ENCODE peak calls at places on chromosomes 13 and 19, in eight cellular contexts. One of them, this sample, is unnamed.
A peak's percentile ranks its signal among the peaks of the same experiment; 100 is the strongest.

GRCh38 chr19:44549507-44549906 is 20.0 kb upstream of the CEACAM20 start:
- DNase-seq in T-cell: no peak
- DNase-seq in activated naive CD8-positive, alpha-beta T cell treated with anti-CD3 and anti-CD28 coated beads, Interleukin-2, amount 50 U/mL, for 24 hours: no peak
- DNase-seq in stimulated activated CD8-positive, alpha-beta memory T cell treated with anti-CD3 and anti-CD28 coated beads, Interleukin-4, amount 100 ng/mL, for 48 hours: no peak
- DNase-seq in activated naive CD4-positive, alpha-beta T cell treated with anti-CD3 and anti-CD28 coated beads, Interleukin-2, amount 10 ng/mL, durations not matched to agents 7 days and 5 days: no peak
- DNase-seq in H54: no peak
- DNase-seq in tibial nerve: no peak
- DNase-seq in right lobe of liver: no peak
- DNase-seq in this sample: no peak

GRCh38 chr13:74891610-74892009 is 590.4 kb downstream of the TBC1D4 start:
- DNase-seq in T-cell: no peak
- DNase-seq in activated naive CD8-positive, alpha-beta T cell treated with anti-CD3 and anti-CD28 coated beads, Interleukin-2, amount 50 U/mL, for 24 hours: no peak
- DNase-seq in stimulated activated CD8-positive, alpha-beta memory T cell treated with anti-CD3 and anti-CD28 coated beads, Interleukin-4, amount 100 ng/mL, for 48 hours: no peak
- DNase-seq in activated naive CD4-positive, alpha-beta T cell treated with anti-CD3 and anti-CD28 coated beads, Interleukin-2, amount 10 ng/mL, durations not matched to agents 7 days and 5 days: no peak
- DNase-seq in H54: no peak
- DNase-seq in tibial nerve: no peak
- DNase-seq in right lobe of liver: no peak
- DNase-seq in this sample: no peak

GRCh38 chr19:45767410-45767880 is 1.6 kb downstream of the SIX5 start:
- DNase-seq in T-cell: no peak
- DNase-seq in activated naive CD8-positive, alpha-beta T cell treated with anti-CD3 and anti-CD28 coated beads, Interleukin-2, amount 50 U/mL, for 24 hours: no peak
- DNase-seq in stimulated activated CD8-positive, alpha-beta memory T cell treated with anti-CD3 and anti-CD28 coated beads, Interleukin-4, amount 100 ng/mL, for 48 hours: no peak
- DNase-seq in activated naive CD4-positive, alpha-beta T cell treated with anti-CD3 and anti-CD28 coated beads, Interleukin-2, amount 10 ng/mL, durations not matched to agents 7 days and 5 days: no peak
- DNase-seq in H54: peak; percentile 73
- DNase-seq in tibial nerve: peak; percentile 81
- DNase-seq in right lobe of liver: peak; percentile 75
- DNase-seq in this sample: no peak

GRCh38 chr13:50593228-50593627 is 250.3 kb downstream of the DLEU7 start:
- DNase-seq in T-cell: no peak
- DNase-seq in activated naive CD8-positive, alpha-beta T cell treated with anti-CD3 and anti-CD28 coated beads, Interleukin-2, amount 50 U/mL, for 24 hours: no peak
- DNase-seq in stimulated activated CD8-positive, alpha-beta memory T cell treated with anti-CD3 and anti-CD28 coated beads, Interleukin-4, amount 100 ng/mL, for 48 hours: no peak
- DNase-seq in activated naive CD4-positive, alpha-beta T cell treated with anti-CD3 and anti-CD28 coated beads, Interleukin-2, amount 10 ng/mL, durations not matched to agents 7 days and 5 days: no peak
- DNase-seq in H54: no peak
- DNase-seq in tibial nerve: no peak
- DNase-seq in right lobe of liver: no peak
- DNase-seq in this sample: no peak

GRCh38 chr19:2269244-2270156 is 12.5 kb downstream of the PEAK3 start:
- DNase-seq in T-cell: peak; percentile 99
- DNase-seq in activated naive CD8-positive, alpha-beta T cell treated with anti-CD3 and anti-CD28 coated beads, Interleukin-2, amount 50 U/mL, for 24 hours: peak; percentile 99
- DNase-seq in stimulated activated CD8-positive, alpha-beta memory T cell treated with anti-CD3 and anti-CD28 coated beads, Interleukin-4, amount 100 ng/mL, for 48 hours: peak; percentile 99
- DNase-seq in activated naive CD4-positive, alpha-beta T cell treated with anti-CD3 and anti-CD28 coated beads, Interleukin-2, amount 10 ng/mL, durations not matched to agents 7 days and 5 days: peak; percentile 99
- DNase-seq in H54: peak; percentile 100
- DNase-seq in tibial nerve: peak; percentile 97
- DNase-seq in right lobe of liver: peak; percentile 98
- DNase-seq in this sample: peak; percentile 97

GRCh38 chr19:42232435-42232834 is 10.0 kb downstream of the GSK3A start:
- DNase-seq in T-cell: no peak
- DNase-seq in activated naive CD8-positive, alpha-beta T cell treated with anti-CD3 and anti-CD28 coated beads, Interleukin-2, amount 50 U/mL, for 24 hours: no peak
- DNase-seq in stimulated activated CD8-positive, alpha-beta memory T cell treated with anti-CD3 and anti-CD28 coated beads, Interleukin-4, amount 100 ng/mL, for 48 hours: no peak
- DNase-seq in activated naive CD4-positive, alpha-beta T cell treated with anti-CD3 and anti-CD28 coated beads, Interleukin-2, amount 10 ng/mL, durations not matched to agents 7 days and 5 days: no peak
- DNase-seq in H54: no peak
- DNase-seq in tibial nerve: no peak
- DNase-seq in right lobe of liver: no peak
- DNase-seq in this sample: no peak

GRCh38 chr19:18519962-18520847 is 1.7 kb downstream of the ELL start:
- DNase-seq in T-cell: peak; percentile 58
- DNase-seq in activated naive CD8-positive, alpha-beta T cell treated with anti-CD3 and anti-CD28 coated beads, Interleukin-2, amount 50 U/mL, for 24 hours: peak; percentile 60
- DNase-seq in stimulated activated CD8-positive, alpha-beta memory T cell treated with anti-CD3 and anti-CD28 coated beads, Interleukin-4, amount 100 ng/mL, for 48 hours: peak; percentile 70
- DNase-seq in activated naive CD4-positive, alpha-beta T cell treated with anti-CD3 and anti-CD28 coated beads, Interleukin-2, amount 10 ng/mL, durations not matched to agents 7 days and 5 days: peak; percentile 80
- DNase-seq in H54: peak; percentile 63
- DNase-seq in tibial nerve: no peak
- DNase-seq in right lobe of liver: peak; percentile 80
- DNase-seq in this sample: peak; percentile 78

GRCh38 chr19:44800461-44800860 is 8.4 kb upstream of the BCAM start:
- DNase-seq in T-cell: peak; percentile 77
- DNase-seq in activated naive CD8-positive, alpha-beta T cell treated with anti-CD3 and anti-CD28 coated beads, Interleukin-2, amount 50 U/mL, for 24 hours: peak; percentile 91
- DNase-seq in stimulated activated CD8-positive, alpha-beta memory T cell treated with anti-CD3 and anti-CD28 coated beads, Interleukin-4, amount 100 ng/mL, for 48 hours: peak; percentile 95
- DNase-seq in activated naive CD4-positive, alpha-beta T cell treated with anti-CD3 and anti-CD28 coated beads, Interleukin-2, amount 10 ng/mL, durations not matched to agents 7 days and 5 days: peak; percentile 93
- DNase-seq in H54: peak; percentile 82
- DNase-seq in tibial nerve: peak; percentile 75
- DNase-seq in right lobe of liver: peak; percentile 85
- DNase-seq in this sample: peak; percentile 87

GRCh38 chr13:110012102-110012739 is 225.8 kb upstream of the IRS2 start:
- DNase-seq in T-cell: no peak
- DNase-seq in activated naive CD8-positive, alpha-beta T cell treated with anti-CD3 and anti-CD28 coated beads, Interleukin-2, amount 50 U/mL, for 24 hours: no peak
- DNase-seq in stimulated activated CD8-positive, alpha-beta memory T cell treated with anti-CD3 and anti-CD28 coated beads, Interleukin-4, amount 100 ng/mL, for 48 hours: no peak
- DNase-seq in activated naive CD4-positive, alpha-beta T cell treated with anti-CD3 and anti-CD28 coated beads, Interleukin-2, amount 10 ng/mL, durations not matched to agents 7 days and 5 days: no peak
- DNase-seq in H54: peak; percentile 50
- DNase-seq in tibial nerve: no peak
- DNase-seq in right lobe of liver: no peak
- DNase-seq in this sample: no peak

GRCh38 chr19:50518091-50519005 is 4.6 kb upstream of the ASPDH start:
- DNase-seq in T-cell: no peak
- DNase-seq in activated naive CD8-positive, alpha-beta T cell treated with anti-CD3 and anti-CD28 coated beads, Interleukin-2, amount 50 U/mL, for 24 hours: no peak
- DNase-seq in stimulated activated CD8-positive, alpha-beta memory T cell treated with anti-CD3 and anti-CD28 coated beads, Interleukin-4, amount 100 ng/mL, for 48 hours: peak; percentile 48
- DNase-seq in activated naive CD4-positive, alpha-beta T cell treated with anti-CD3 and anti-CD28 coated beads, Interleukin-2, amount 10 ng/mL, durations not matched to agents 7 days and 5 days: no peak
- DNase-seq in H54: no peak
- DNase-seq in tibial nerve: no peak
- DNase-seq in right lobe of liver: no peak
- DNase-seq in this sample: no peak

GRCh38 chr13:101917833-101918755 is 465.6 kb downstream of the ITGBL1 start:
- DNase-seq in T-cell: no peak
- DNase-seq in activated naive CD8-positive, alpha-beta T cell treated with anti-CD3 and anti-CD28 coated beads, Interleukin-2, amount 50 U/mL, for 24 hours: no peak
- DNase-seq in stimulated activated CD8-positive, alpha-beta memory T cell treated with anti-CD3 and anti-CD28 coated beads, Interleukin-4, amount 100 ng/mL, for 48 hours: no peak
- DNase-seq in activated naive CD4-positive, alpha-beta T cell treated with anti-CD3 and anti-CD28 coated beads, Interleukin-2, amount 10 ng/mL, durations not matched to agents 7 days and 5 days: no peak
- DNase-seq in H54: peak; percentile 42
- DNase-seq in tibial nerve: no peak
- DNase-seq in right lobe of liver: no peak
- DNase-seq in this sample: no peak

GRCh38 chr19:17869114-17869608 is 2.6 kb upstream of the SLC5A5 start:
- DNase-seq in T-cell: no peak
- DNase-seq in activated naive CD8-positive, alpha-beta T cell treated with anti-CD3 and anti-CD28 coated beads, Interleukin-2, amount 50 U/mL, for 24 hours: no peak
- DNase-seq in stimulated activated CD8-positive, alpha-beta memory T cell treated with anti-CD3 and anti-CD28 coated beads, Interleukin-4, amount 100 ng/mL, for 48 hours: no peak
- DNase-seq in activated naive CD4-positive, alpha-beta T cell treated with anti-CD3 and anti-CD28 coated beads, Interleukin-2, amount 10 ng/mL, durations not matched to agents 7 days and 5 days: no peak
- DNase-seq in H54: no peak
- DNase-seq in tibial nerve: no peak
- DNase-seq in right lobe of liver: no peak
- DNase-seq in this sample: no peak

GRCh38 chr13:26112843-26113242 is 61.0 kb upstream of the SHISA2 start:
- DNase-seq in T-cell: no peak
- DNase-seq in activated naive CD8-positive, alpha-beta T cell treated with anti-CD3 and anti-CD28 coated beads, Interleukin-2, amount 50 U/mL, for 24 hours: no peak
- DNase-seq in stimulated activated CD8-positive, alpha-beta memory T cell treated with anti-CD3 and anti-CD28 coated beads, Interleukin-4, amount 100 ng/mL, for 48 hours: no peak
- DNase-seq in activated naive CD4-positive, alpha-beta T cell treated with anti-CD3 and anti-CD28 coated beads, Interleukin-2, amount 10 ng/mL, durations not matched to agents 7 days and 5 days: no peak
- DNase-seq in H54: no peak
- DNase-seq in tibial nerve: no peak
- DNase-seq in right lobe of liver: no peak
- DNase-seq in this sample: no peak

GRCh38 chr19:58474291-58474996 is 1.7 kb upstream of the ZNF446 start:
- DNase-seq in T-cell: no peak
- DNase-seq in activated naive CD8-positive, alpha-beta T cell treated with anti-CD3 and anti-CD28 coated beads, Interleukin-2, amount 50 U/mL, for 24 hours: no peak
- DNase-seq in stimulated activated CD8-positive, alpha-beta memory T cell treated with anti-CD3 and anti-CD28 coated beads, Interleukin-4, amount 100 ng/mL, for 48 hours: no peak
- DNase-seq in activated naive CD4-positive, alpha-beta T cell treated with anti-CD3 and anti-CD28 coated beads, Interleukin-2, amount 10 ng/mL, durations not matched to agents 7 days and 5 days: no peak
- DNase-seq in H54: peak; percentile 52
- DNase-seq in tibial nerve: no peak
- DNase-seq in right lobe of liver: no peak
- DNase-seq in this sample: no peak

GRCh38 chr19:16326401-16327130 is 1.9 kb downstream of the KLF2 start:
- DNase-seq in T-cell: peak; percentile 61
- DNase-seq in activated naive CD8-positive, alpha-beta T cell treated with anti-CD3 and anti-CD28 coated beads, Interleukin-2, amount 50 U/mL, for 24 hours: peak; percentile 28
- DNase-seq in stimulated activated CD8-positive, alpha-beta memory T cell treated with anti-CD3 and anti-CD28 coated beads, Interleukin-4, amount 100 ng/mL, for 48 hours: peak; percentile 54
- DNase-seq in activated naive CD4-positive, alpha-beta T cell treated with anti-CD3 and anti-CD28 coated beads, Interleukin-2, amount 10 ng/mL, durations not matched to agents 7 days and 5 days: peak; percentile 82
- DNase-seq in H54: no peak
- DNase-seq in tibial nerve: no peak
- DNase-seq in right lobe of liver: peak; percentile 40
- DNase-seq in this sample: peak; percentile 90

GRCh38 chr19:28010656-28011055 is 1202.3 kb downstream of the UQCRFS1 start:
- DNase-seq in T-cell: no peak
- DNase-seq in activated naive CD8-positive, alpha-beta T cell treated with anti-CD3 and anti-CD28 coated beads, Interleukin-2, amount 50 U/mL, for 24 hours: no peak
- DNase-seq in stimulated activated CD8-positive, alpha-beta memory T cell treated with anti-CD3 and anti-CD28 coated beads, Interleukin-4, amount 100 ng/mL, for 48 hours: no peak
- DNase-seq in activated naive CD4-positive, alpha-beta T cell treated with anti-CD3 and anti-CD28 coated beads, Interleukin-2, amount 10 ng/mL, durations not matched to agents 7 days and 5 days: no peak
- DNase-seq in H54: no peak
- DNase-seq in tibial nerve: no peak
- DNase-seq in right lobe of liver: no peak
- DNase-seq in this sample: no peak

GRCh38 chr19:33715462-33715861 is 81.2 kb upstream of the KCTD15 start:
- DNase-seq in T-cell: no peak
- DNase-seq in activated naive CD8-positive, alpha-beta T cell treated with anti-CD3 and anti-CD28 coated beads, Interleukin-2, amount 50 U/mL, for 24 hours: no peak
- DNase-seq in stimulated activated CD8-positive, alpha-beta memory T cell treated with anti-CD3 and anti-CD28 coated beads, Interleukin-4, amount 100 ng/mL, for 48 hours: no peak
- DNase-seq in activated naive CD4-positive, alpha-beta T cell treated with anti-CD3 and anti-CD28 coated beads, Interleukin-2, amount 10 ng/mL, durations not matched to agents 7 days and 5 days: no peak
- DNase-seq in H54: no peak
- DNase-seq in tibial nerve: no peak
- DNase-seq in right lobe of liver: no peak
- DNase-seq in this sample: no peak

GRCh38 chr13:27619711-27620376 is 485 bp downstream of the LNX2 start:
- DNase-seq in T-cell: peak; percentile 24
- DNase-seq in activated naive CD8-positive, alpha-beta T cell treated with anti-CD3 and anti-CD28 coated beads, Interleukin-2, amount 50 U/mL, for 24 hours: peak; percentile 35
- DNase-seq in stimulated activated CD8-positive, alpha-beta memory T cell treated with anti-CD3 and anti-CD28 coated beads, Interleukin-4, amount 100 ng/mL, for 48 hours: peak; percentile 55
- DNase-seq in activated naive CD4-positive, alpha-beta T cell treated with anti-CD3 and anti-CD28 coated beads, Interleukin-2, amount 10 ng/mL, durations not matched to agents 7 days and 5 days: peak; percentile 65
- DNase-seq in H54: no peak
- DNase-seq in tibial nerve: peak; percentile 15
- DNase-seq in right lobe of liver: no peak
- DNase-seq in this sample: peak; percentile 58

GRCh38 chr13:98182589-98182988 is 5.5 kb upstream of the RNF113B start:
- DNase-seq in T-cell: no peak
- DNase-seq in activated naive CD8-positive, alpha-beta T cell treated with anti-CD3 and anti-CD28 coated beads, Interleukin-2, amount 50 U/mL, for 24 hours: no peak
- DNase-seq in stimulated activated CD8-positive, alpha-beta memory T cell treated with anti-CD3 and anti-CD28 coated beads, Interleukin-4, amount 100 ng/mL, for 48 hours: no peak
- DNase-seq in activated naive CD4-positive, alpha-beta T cell treated with anti-CD3 and anti-CD28 coated beads, Interleukin-2, amount 10 ng/mL, durations not matched to agents 7 days and 5 days: no peak
- DNase-seq in H54: no peak
- DNase-seq in tibial nerve: no peak
- DNase-seq in right lobe of liver: no peak
- DNase-seq in this sample: no peak

GRCh38 chr19:49515767-49516166 is 3.3 kb downstream of the FCGRT start:
- DNase-seq in T-cell: no peak
- DNase-seq in activated naive CD8-positive, alpha-beta T cell treated with anti-CD3 and anti-CD28 coated beads, Interleukin-2, amount 50 U/mL, for 24 hours: no peak
- DNase-seq in stimulated activated CD8-positive, alpha-beta memory T cell treated with anti-CD3 and anti-CD28 coated beads, Interleukin-4, amount 100 ng/mL, for 48 hours: no peak
- DNase-seq in activated naive CD4-positive, alpha-beta T cell treated with anti-CD3 and anti-CD28 coated beads, Interleukin-2, amount 10 ng/mL, durations not matched to agents 7 days and 5 days: no peak
- DNase-seq in H54: no peak
- DNase-seq in tibial nerve: no peak
- DNase-seq in right lobe of liver: peak; percentile 55
- DNase-seq in this sample: peak; percentile 42

GRCh38 chr13:93118081-93118615 is 108.5 kb upstream of the GPC6 start:
- DNase-seq in T-cell: no peak
- DNase-seq in activated naive CD8-positive, alpha-beta T cell treated with anti-CD3 and anti-CD28 coated beads, Interleukin-2, amount 50 U/mL, for 24 hours: no peak
- DNase-seq in stimulated activated CD8-positive, alpha-beta memory T cell treated with anti-CD3 and anti-CD28 coated beads, Interleukin-4, amount 100 ng/mL, for 48 hours: no peak
- DNase-seq in activated naive CD4-positive, alpha-beta T cell treated with anti-CD3 and anti-CD28 coated beads, Interleukin-2, amount 10 ng/mL, durations not matched to agents 7 days and 5 days: no peak
- DNase-seq in H54: no peak
- DNase-seq in tibial nerve: no peak
- DNase-seq in right lobe of liver: no peak
- DNase-seq in this sample: no peak

GRCh38 chr19:38900816-38901215 is 1.0 kb downstream of the NFKBIB start:
- DNase-seq in T-cell: no peak
- DNase-seq in activated naive CD8-positive, alpha-beta T cell treated with anti-CD3 and anti-CD28 coated beads, Interleukin-2, amount 50 U/mL, for 24 hours: no peak
- DNase-seq in stimulated activated CD8-positive, alpha-beta memory T cell treated with anti-CD3 and anti-CD28 coated beads, Interleukin-4, amount 100 ng/mL, for 48 hours: no peak
- DNase-seq in activated naive CD4-positive, alpha-beta T cell treated with anti-CD3 and anti-CD28 coated beads, Interleukin-2, amount 10 ng/mL, durations not matched to agents 7 days and 5 days: no peak
- DNase-seq in H54: no peak
- DNase-seq in tibial nerve: no peak
- DNase-seq in right lobe of liver: no peak
- DNase-seq in this sample: no peak

GRCh38 chr13:31950121-31950810 is 81.3 kb upstream of the FRY start:
- DNase-seq in T-cell: no peak
- DNase-seq in activated naive CD8-positive, alpha-beta T cell treated with anti-CD3 and anti-CD28 coated beads, Interleukin-2, amount 50 U/mL, for 24 hours: no peak
- DNase-seq in stimulated activated CD8-positive, alpha-beta memory T cell treated with anti-CD3 and anti-CD28 coated beads, Interleukin-4, amount 100 ng/mL, for 48 hours: no peak
- DNase-seq in activated naive CD4-positive, alpha-beta T cell treated with anti-CD3 and anti-CD28 coated beads, Interleukin-2, amount 10 ng/mL, durations not matched to agents 7 days and 5 days: no peak
- DNase-seq in H54: no peak
- DNase-seq in tibial nerve: no peak
- DNase-seq in right lobe of liver: no peak
- DNase-seq in this sample: no peak

GRCh38 chr13:112457485-112457884 is 81.3 kb downstream of the SPACA7 start:
- DNase-seq in T-cell: no peak
- DNase-seq in activated naive CD8-positive, alpha-beta T cell treated with anti-CD3 and anti-CD28 coated beads, Interleukin-2, amount 50 U/mL, for 24 hours: no peak
- DNase-seq in stimulated activated CD8-positive, alpha-beta memory T cell treated with anti-CD3 and anti-CD28 coated beads, Interleukin-4, amount 100 ng/mL, for 48 hours: no peak
- DNase-seq in activated naive CD4-positive, alpha-beta T cell treated with anti-CD3 and anti-CD28 coated beads, Interleukin-2, amount 10 ng/mL, durations not matched to agents 7 days and 5 days: no peak
- DNase-seq in H54: no peak
- DNase-seq in tibial nerve: no peak
- DNase-seq in right lobe of liver: peak; percentile 9
- DNase-seq in this sample: peak; percentile 25

GRCh38 chr13:20923272-20923671 is 20.7 kb upstream of the XPO4 start:
- DNase-seq in T-cell: no peak
- DNase-seq in activated naive CD8-positive, alpha-beta T cell treated with anti-CD3 and anti-CD28 coated beads, Interleukin-2, amount 50 U/mL, for 24 hours: no peak
- DNase-seq in stimulated activated CD8-positive, alpha-beta memory T cell treated with anti-CD3 and anti-CD28 coated beads, Interleukin-4, amount 100 ng/mL, for 48 hours: no peak
- DNase-seq in activated naive CD4-positive, alpha-beta T cell treated with anti-CD3 and anti-CD28 coated beads, Interleukin-2, amount 10 ng/mL, durations not matched to agents 7 days and 5 days: no peak
- DNase-seq in H54: no peak
- DNase-seq in tibial nerve: no peak
- DNase-seq in right lobe of liver: no peak
- DNase-seq in this sample: no peak

GRCh38 chr19:16397791-16398529 is 73.3 kb downstream of the KLF2 start:
- DNase-seq in T-cell: no peak
- DNase-seq in activated naive CD8-positive, alpha-beta T cell treated with anti-CD3 and anti-CD28 coated beads, Interleukin-2, amount 50 U/mL, for 24 hours: no peak
- DNase-seq in stimulated activated CD8-positive, alpha-beta memory T cell treated with anti-CD3 and anti-CD28 coated beads, Interleukin-4, amount 100 ng/mL, for 48 hours: no peak
- DNase-seq in activated naive CD4-positive, alpha-beta T cell treated with anti-CD3 and anti-CD28 coated beads, Interleukin-2, amount 10 ng/mL, durations not matched to agents 7 days and 5 days: no peak
- DNase-seq in H54: no peak
- DNase-seq in tibial nerve: peak; percentile 51
- DNase-seq in right lobe of liver: no peak
- DNase-seq in this sample: no peak

GRCh38 chr13:100662470-100663211 is 12.0 kb downstream of the TMTC4 start:
- DNase-seq in T-cell: no peak
- DNase-seq in activated naive CD8-positive, alpha-beta T cell treated with anti-CD3 and anti-CD28 coated beads, Interleukin-2, amount 50 U/mL, for 24 hours: no peak
- DNase-seq in stimulated activated CD8-positive, alpha-beta memory T cell treated with anti-CD3 and anti-CD28 coated beads, Interleukin-4, amount 100 ng/mL, for 48 hours: no peak
- DNase-seq in activated naive CD4-positive, alpha-beta T cell treated with anti-CD3 and anti-CD28 coated beads, Interleukin-2, amount 10 ng/mL, durations not matched to agents 7 days and 5 days: no peak
- DNase-seq in H54: no peak
- DNase-seq in tibial nerve: no peak
- DNase-seq in right lobe of liver: no peak
- DNase-seq in this sample: no peak

GRCh38 chr19:42412223-42412622 is 15.0 kb downstream of the LIPE start:
- DNase-seq in T-cell: no peak
- DNase-seq in activated naive CD8-positive, alpha-beta T cell treated with anti-CD3 and anti-CD28 coated beads, Interleukin-2, amount 50 U/mL, for 24 hours: no peak
- DNase-seq in stimulated activated CD8-positive, alpha-beta memory T cell treated with anti-CD3 and anti-CD28 coated beads, Interleukin-4, amount 100 ng/mL, for 48 hours: no peak
- DNase-seq in activated naive CD4-positive, alpha-beta T cell treated with anti-CD3 and anti-CD28 coated beads, Interleukin-2, amount 10 ng/mL, durations not matched to agents 7 days and 5 days: no peak
- DNase-seq in H54: peak; percentile 86
- DNase-seq in tibial nerve: no peak
- DNase-seq in right lobe of liver: no peak
- DNase-seq in this sample: no peak